ENCODE peak calls at places on chromosome 7, in seven cellular contexts. One of them, this sample, is unnamed. For H3K36me3, the result is how much of the 10 kb centered on the place peaks cover.

GRCh38 chr7:18013936-18014335 is 13.7 kb downstream of the PRPS1L1 start:
- DNase-seq in stomach: no peak
- DNase-seq in suprapubic skin: no peak
- DNase-seq in SK-N-SH: no peak
- DNase-seq in tibial nerve: no peak
- DNase-seq in transverse colon: no peak
- DNase-seq in sigmoid colon: no peak
- DNase-seq in this sample: no peak

GRCh38 chr7:50826371-50827172 is 43.9 kb upstream of the GRB10 start:
- DNase-seq in stomach: no peak
- DNase-seq in suprapubic skin: no peak
- DNase-seq in SK-N-SH: no peak
- DNase-seq in tibial nerve: no peak
- DNase-seq in transverse colon: no peak
- DNase-seq in sigmoid colon: no peak
- DNase-seq in this sample: no peak

GRCh38 chr7:98997836-98998235 is 119.5 kb downstream of the TRRAP start:
- DNase-seq in stomach: no peak
- DNase-seq in suprapubic skin: no peak
- DNase-seq in SK-N-SH: no peak
- DNase-seq in tibial nerve: no peak
- DNase-seq in transverse colon: no peak
- DNase-seq in sigmoid colon: no peak
- DNase-seq in this sample: no peak

GRCh38 chr7:150738092-150739044 is 1.1 kb downstream of the GIMAP5 start:
- DNase-seq in stomach: no peak
- DNase-seq in suprapubic skin: no peak
- DNase-seq in SK-N-SH: no peak
- DNase-seq in tibial nerve: no peak
- DNase-seq in transverse colon: no peak
- DNase-seq in sigmoid colon: no peak
- DNase-seq in this sample: no peak

GRCh38 chr7:140638311-140638791 is 2.3 kb downstream of the DENND2A start:
- DNase-seq in stomach: no peak
- DNase-seq in suprapubic skin: peak
- DNase-seq in SK-N-SH: no peak
- DNase-seq in tibial nerve: no peak
- DNase-seq in transverse colon: no peak
- DNase-seq in sigmoid colon: peak
- DNase-seq in this sample: peak

GRCh38 chr7:111050885-111051416 is 40.0 kb upstream of the LRRN3 start:
- DNase-seq in stomach: no peak
- DNase-seq in suprapubic skin: no peak
- DNase-seq in SK-N-SH: no peak
- DNase-seq in tibial nerve: no peak
- DNase-seq in transverse colon: no peak
- DNase-seq in sigmoid colon: no peak
- DNase-seq in this sample: no peak

GRCh38 chr7:129343099-129343700 is 91.0 kb upstream of the STRIP2 start:
- DNase-seq in stomach: no peak
- DNase-seq in suprapubic skin: no peak
- DNase-seq in SK-N-SH: peak
- DNase-seq in tibial nerve: peak
- DNase-seq in transverse colon: no peak
- DNase-seq in sigmoid colon: no peak
- DNase-seq in this sample: no peak

GRCh38 chr7:139620676-139621344 is 97.3 kb downstream of the CLEC2L start:
- DNase-seq in stomach: peak
- DNase-seq in suprapubic skin: no peak
- DNase-seq in SK-N-SH: peak
- DNase-seq in tibial nerve: peak
- DNase-seq in transverse colon: peak
- DNase-seq in sigmoid colon: no peak
- DNase-seq in this sample: no peak

GRCh38 chr7:149284850-149285580 is 23.0 kb downstream of the ZNF783 start:
- DNase-seq in stomach: peak
- DNase-seq in suprapubic skin: peak
- DNase-seq in SK-N-SH: peak
- DNase-seq in tibial nerve: peak
- DNase-seq in transverse colon: peak
- DNase-seq in sigmoid colon: peak
- DNase-seq in this sample: peak

GRCh38 chr7:77800730-77801129 is 2.2 kb downstream of the PHTF2 start:
- DNase-seq in stomach: no peak
- DNase-seq in suprapubic skin: no peak
- DNase-seq in SK-N-SH: no peak
- DNase-seq in tibial nerve: no peak
- DNase-seq in transverse colon: no peak
- DNase-seq in sigmoid colon: no peak
- DNase-seq in this sample: no peak

GRCh38 chr7:108396094-108396493 is 60.1 kb downstream of the NRCAM start:
- DNase-seq in stomach: no peak
- DNase-seq in suprapubic skin: no peak
- DNase-seq in SK-N-SH: no peak
- DNase-seq in tibial nerve: no peak
- DNase-seq in transverse colon: no peak
- DNase-seq in sigmoid colon: no peak
- DNase-seq in this sample: no peak

GRCh38 chr7:93194368-93194767 is 31.9 kb downstream of the HEPACAM2 start:
- DNase-seq in stomach: no peak
- DNase-seq in suprapubic skin: no peak
- DNase-seq in SK-N-SH: no peak
- DNase-seq in tibial nerve: no peak
- DNase-seq in transverse colon: no peak
- DNase-seq in sigmoid colon: no peak
- DNase-seq in this sample: no peak

GRCh38 chr7:88206235-88206634 is 13.6 kb downstream of the SRI start:
- DNase-seq in stomach: no peak
- DNase-seq in suprapubic skin: no peak
- DNase-seq in SK-N-SH: no peak
- DNase-seq in tibial nerve: no peak
- DNase-seq in transverse colon: no peak
- DNase-seq in sigmoid colon: no peak
- DNase-seq in this sample: no peak

GRCh38 chr7:88203401-88203800 is 16.4 kb downstream of the SRI start:
- DNase-seq in stomach: no peak
- DNase-seq in suprapubic skin: no peak
- DNase-seq in SK-N-SH: no peak
- DNase-seq in tibial nerve: no peak
- DNase-seq in transverse colon: no peak
- DNase-seq in sigmoid colon: no peak
- DNase-seq in this sample: no peak

GRCh38 chr7:88202799-88203198 is 17.0 kb downstream of the SRI start:
- DNase-seq in stomach: no peak
- DNase-seq in suprapubic skin: no peak
- DNase-seq in SK-N-SH: no peak
- DNase-seq in tibial nerve: no peak
- DNase-seq in transverse colon: no peak
- DNase-seq in sigmoid colon: no peak
- DNase-seq in this sample: no peak

GRCh38 chr7:88204525-88205103 is 15.2 kb downstream of the SRI start:
- DNase-seq in stomach: no peak
- DNase-seq in suprapubic skin: no peak
- DNase-seq in SK-N-SH: no peak
- DNase-seq in tibial nerve: no peak
- DNase-seq in transverse colon: no peak
- DNase-seq in sigmoid colon: no peak
- DNase-seq in this sample: no peak

DNA sequence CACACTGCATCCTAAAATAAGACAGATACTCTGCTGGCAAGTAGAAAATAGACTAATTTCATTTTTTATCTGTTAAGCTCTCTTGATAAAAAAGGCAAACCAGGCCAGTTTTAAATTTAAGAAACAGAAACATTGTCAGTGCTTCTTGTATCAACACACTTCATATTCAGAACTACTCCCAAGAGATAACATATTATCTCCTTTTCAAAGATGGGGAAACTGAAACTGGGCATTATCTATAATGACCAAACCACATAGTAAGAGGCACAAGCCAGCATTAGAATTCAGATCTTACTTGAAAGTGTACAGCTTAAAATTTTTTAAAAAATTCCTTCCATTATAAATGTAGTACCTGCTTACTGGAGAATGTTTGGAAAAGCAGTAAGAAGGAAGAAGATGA is 14.7 kb downstream of the SRI start:
- DNase-seq in stomach: no peak
- DNase-seq in suprapubic skin: no peak
- DNase-seq in SK-N-SH: no peak
- DNase-seq in tibial nerve: no peak
- DNase-seq in transverse colon: no peak
- DNase-seq in sigmoid colon: no peak
- DNase-seq in this sample: no peak
- H3K36me3 ChIP-seq in stomach: half or more
- H3K36me3 ChIP-seq in suprapubic skin: half or more
- H3K36me3 ChIP-seq in SK-N-SH: half or more
- H3K36me3 ChIP-seq in tibial nerve: under half
- H3K36me3 ChIP-seq in transverse colon: half or more
- H3K36me3 ChIP-seq in sigmoid colon: half or more
- H3K36me3 ChIP-seq in this sample: under half

GRCh38 chr7:80781561-80781979 is 137.3 kb downstream of the SEMA3C start:
- DNase-seq in stomach: peak
- DNase-seq in suprapubic skin: no peak
- DNase-seq in SK-N-SH: no peak
- DNase-seq in tibial nerve: peak
- DNase-seq in transverse colon: peak
- DNase-seq in sigmoid colon: peak
- DNase-seq in this sample: peak
- TF ChIP-seq EP300 in stomach: no peak
- TF ChIP-seq EP300 in suprapubic skin: no peak
- TF ChIP-seq EP300 in SK-N-SH: no peak
- TF ChIP-seq EP300 in tibial nerve: peak
- TF ChIP-seq EP300 in transverse colon: no peak
- TF ChIP-seq EP300 in sigmoid colon: peak
- TF ChIP-seq EP300 in this sample: no peak

DNA sequence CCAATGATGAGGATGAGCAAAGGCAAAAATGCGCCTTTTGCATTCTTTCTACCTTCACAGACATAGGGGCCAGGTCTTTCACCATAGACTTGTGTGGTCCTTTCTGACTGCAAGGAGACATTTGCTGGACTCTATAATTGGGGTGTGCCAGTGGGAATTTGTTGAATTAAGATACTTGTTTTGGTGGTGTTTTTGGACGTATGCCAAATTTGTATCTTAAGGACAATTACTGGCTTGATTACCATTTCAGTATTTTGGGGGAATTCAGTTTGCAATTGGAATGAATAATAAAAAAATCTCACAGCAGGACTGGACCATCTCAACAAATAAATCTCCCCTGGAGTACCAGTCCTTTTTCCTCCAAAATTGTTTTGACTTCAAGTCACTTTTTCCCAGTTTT is 47.9 kb downstream of the SND1 start:
- DNase-seq in stomach: no peak
- DNase-seq in suprapubic skin: no peak
- DNase-seq in SK-N-SH: no peak
- DNase-seq in tibial nerve: no peak
- DNase-seq in transverse colon: no peak
- DNase-seq in sigmoid colon: no peak
- DNase-seq in this sample: no peak
- H3K36me3 ChIP-seq in stomach: half or more
- H3K36me3 ChIP-seq in suprapubic skin: half or more
- H3K36me3 ChIP-seq in SK-N-SH: half or more
- H3K36me3 ChIP-seq in tibial nerve: under half
- H3K36me3 ChIP-seq in transverse colon: under half
- H3K36me3 ChIP-seq in sigmoid colon: half or more
- H3K36me3 ChIP-seq in this sample: under half

GRCh38 chr7:24820730-24821044 is 63.4 kb upstream of the GSDME start:
- DNase-seq in stomach: no peak
- DNase-seq in suprapubic skin: no peak
- DNase-seq in SK-N-SH: no peak
- DNase-seq in tibial nerve: peak
- DNase-seq in transverse colon: no peak
- DNase-seq in sigmoid colon: no peak
- DNase-seq in this sample: no peak

GRCh38 chr7:24824400-24824799 is 67.1 kb upstream of the GSDME start:
- DNase-seq in stomach: no peak
- DNase-seq in suprapubic skin: no peak
- DNase-seq in SK-N-SH: no peak
- DNase-seq in tibial nerve: no peak
- DNase-seq in transverse colon: no peak
- DNase-seq in sigmoid colon: no peak
- DNase-seq in this sample: no peak

GRCh38 chr7:24819916-24820689 is 62.8 kb upstream of the GSDME start:
- DNase-seq in stomach: peak
- DNase-seq in suprapubic skin: peak
- DNase-seq in SK-N-SH: peak
- DNase-seq in tibial nerve: peak
- DNase-seq in transverse colon: peak
- DNase-seq in sigmoid colon: peak
- DNase-seq in this sample: peak

GRCh38 chr7:24824896-24825295 is 67.6 kb upstream of the GSDME start:
- DNase-seq in stomach: no peak
- DNase-seq in suprapubic skin: no peak
- DNase-seq in SK-N-SH: no peak
- DNase-seq in tibial nerve: no peak
- DNase-seq in transverse colon: no peak
- DNase-seq in sigmoid colon: no peak
- DNase-seq in this sample: no peak

DNA sequence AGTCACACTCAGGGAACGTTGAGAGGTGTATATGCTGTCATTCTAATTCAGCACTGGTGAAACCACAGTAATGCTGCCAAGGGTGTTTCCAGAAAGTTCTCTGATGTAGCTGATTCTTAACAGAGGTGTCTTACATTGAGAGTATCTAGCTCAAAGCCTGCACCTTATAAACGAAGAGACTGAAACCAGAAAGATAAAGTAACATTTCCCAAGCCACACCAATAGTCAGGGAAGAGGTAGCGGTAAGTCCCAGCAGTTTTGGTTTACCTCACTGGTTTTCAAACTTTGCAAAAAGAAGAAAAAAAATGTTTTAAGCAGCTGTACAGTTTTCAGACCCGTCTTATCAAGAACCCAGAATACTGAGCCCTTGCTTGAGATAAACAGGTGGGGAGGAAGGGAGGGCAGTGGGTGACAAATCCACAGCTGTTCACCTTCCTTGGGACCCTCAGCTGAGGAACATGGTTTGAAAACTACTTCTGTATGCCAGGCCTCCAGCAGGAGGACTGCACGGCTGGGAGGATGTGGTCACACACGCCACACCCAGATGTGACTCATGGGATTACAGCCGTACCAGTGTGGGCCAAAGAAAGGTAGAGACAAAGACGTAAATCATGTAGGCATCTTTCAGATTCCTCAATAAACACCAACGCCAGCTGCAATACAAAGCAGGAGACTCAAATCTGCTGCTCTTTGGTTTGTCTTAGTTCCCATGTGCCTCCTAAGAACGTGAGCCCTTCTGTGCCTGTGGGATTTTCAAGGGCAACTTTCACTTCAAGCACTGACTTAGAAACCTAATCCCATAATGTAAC is 64.0 kb upstream of the GSDME start:
- DNase-seq in stomach: peak
- DNase-seq in suprapubic skin: peak
- DNase-seq in SK-N-SH: no peak
- DNase-seq in tibial nerve: peak
- DNase-seq in transverse colon: peak
- DNase-seq in sigmoid colon: peak
- DNase-seq in this sample: no peak
- TF ChIP-seq EP300 in stomach: no peak
- TF ChIP-seq EP300 in suprapubic skin: no peak
- TF ChIP-seq EP300 in SK-N-SH: no peak
- TF ChIP-seq EP300 in tibial nerve: no peak
- TF ChIP-seq EP300 in transverse colon: no peak
- TF ChIP-seq EP300 in sigmoid colon: no peak
- TF ChIP-seq EP300 in this sample: no peak